ENCODE peak calls at places on chromosome 13, in six cellular contexts. G is psoas muscle; K is CD8-positive, alpha-beta T cell; Y is mammary epithelial cell; L is effector memory CD4-positive, alpha-beta T cell; F is uterus. S is an unnamed sample.

GRCh38 chr13:21458457-21458815 is 667 bp downstream of the ZDHHC20 start:
- DNase-seq in G (peak; percentile 18), K (peak; percentile 62), Y (peak; percentile 56), L (no peak), F (peak; percentile 28), S (peak; percentile 72)

GRCh38 chr13:28753208-28753892 is 34.6 kb upstream of the SLC46A3 start:
- DNase-seq in G (no peak), K (no peak), Y (peak; percentile 73), L (no peak), F (no peak), S (no peak)

GRCh38 chr13:73061478-73062275 is 2.9 kb downstream of the KLF5 start:
- DNase-seq in G (no peak), K (no peak), Y (peak; percentile 64), L (no peak), F (no peak), S (no peak)

GRCh38 chr13:54733639-54734038 is 1705.0 kb downstream of the OLFM4 start:
- DNase-seq in G (no peak), K (no peak), Y (no peak), L (no peak), F (no peak), S (no peak)

GRCh38 chr13:112443191-112444000 is 67.2 kb downstream of the SPACA7 start:
- DNase-seq in G (no peak), K (no peak), Y (no peak), L (no peak), F (no peak), S (no peak)

GRCh38 chr13:31699650-31700049 is 39.7 kb upstream of the RXFP2 start:
- DNase-seq in G (no peak), K (no peak), Y (no peak), L (no peak), F (no peak), S (no peak)

GRCh38 chr13:47420568-47420967 is 523.7 kb upstream of the HTR2A start:
- DNase-seq in G (no peak), K (no peak), Y (no peak), L (no peak), F (no peak), S (no peak)

GRCh38 chr13:28719656-28720055 is 886 bp upstream of the SLC46A3 start:
- DNase-seq in G (no peak), K (no peak), Y (peak; percentile 55), L (no peak), F (no peak), S (no peak)

GRCh38 chr13:33871207-33872004 is 53.5 kb downstream of the RFC3 start:
- DNase-seq in G (no peak), K (no peak), Y (no peak), L (no peak), F (no peak), S (no peak)

GRCh38 chr13:47437411-47437810 is 540.6 kb upstream of the HTR2A start:
- DNase-seq in G (no peak), K (no peak), Y (no peak), L (no peak), F (no peak), S (no peak)

GRCh38 chr13:73708393-73708985 is 425.7 kb downstream of the KLF12 start:
- DNase-seq in G (no peak), K (peak; percentile 50), Y (peak; percentile 63), L (peak; percentile 2), F (peak; percentile 19), S (peak; percentile 83)

GRCh38 chr13:31073859-31074718 is 87.6 kb downstream of the HSPH1 start:
- DNase-seq in G (no peak), K (no peak), Y (peak; percentile 41), L (no peak), F (no peak), S (peak; percentile 9)

GRCh38 chr13:93227280-93227905 is 786 bp downstream of the GPC6 start:
- DNase-seq in G (peak; percentile 34), K (no peak), Y (peak; percentile 81), L (no peak), F (no peak), S (no peak)

GRCh38 chr13:90238433-90238832 is 1109.1 kb upstream of the MIR17HG start:
- DNase-seq in G (no peak), K (no peak), Y (peak; percentile 64), L (no peak), F (no peak), S (no peak)

GRCh38 chr13:49569993-49570689 is 15.2 kb downstream of the RCBTB1 start:
- DNase-seq in G (no peak), K (no peak), Y (peak; percentile 87), L (no peak), F (no peak), S (no peak)

GRCh38 chr13:49517461-49517860 is 21.7 kb downstream of the PHF11 start:
- DNase-seq in G (no peak), K (peak; percentile 17), Y (no peak), L (no peak), F (no peak), S (no peak)

GRCh38 chr13:51714663-51715168 is 89.2 kb downstream of the DHRS12 start:
- DNase-seq in G (no peak), K (no peak), Y (peak; percentile 88), L (no peak), F (no peak), S (no peak)

GRCh38 chr13:28492527-28493367 is 2.2 kb downstream of the FLT1 start:
- DNase-seq in G (no peak), K (peak; percentile 49), Y (no peak), L (no peak), F (no peak), S (peak; percentile 73)

GRCh38 chr13:108925070-108925469 is 295.7 kb downstream of the MYO16 start:
- DNase-seq in G (no peak), K (no peak), Y (no peak), L (no peak), F (no peak), S (no peak)

GRCh38 chr13:43786766-43787517 is at the start of gene ENOX1:
- DNase-seq in G (peak; percentile 62), K (no peak), Y (peak; percentile 64), L (no peak), F (peak; percentile 68), S (no peak)
- H3K4me3 ChIP-seq in G (peak within 1 kb of the TSS; percentile 78), K (peak within 1 kb of the TSS; percentile 27), Y (peak within 1 kb of the TSS; percentile 66), L (peak within 1 kb of the TSS; percentile 67), F (peak within 1 kb of the TSS; percentile 64), S (no peak within 1 kb of the TSS)

GRCh38 chr13:36131931-36132297 is 732 bp upstream of the DCLK1 start:
- DNase-seq in G (peak; percentile 74), K (no peak), Y (no peak), L (no peak), F (peak; percentile 64), S (no peak)

GRCh38 chr13:36130542-36131214 is 504 bp downstream of the DCLK1 start:
- DNase-seq in G (peak; percentile 39), K (no peak), Y (no peak), L (no peak), F (peak; percentile 34), S (no peak)

GRCh38 chr13:36130168-36130541 is 1.0 kb downstream of the DCLK1 start:
- DNase-seq in G (no peak), K (no peak), Y (no peak), L (no peak), F (no peak), S (no peak)

GRCh38 chr13:36129539-36129938 is 1.6 kb downstream of the DCLK1 start:
- DNase-seq in G (no peak), K (no peak), Y (no peak), L (no peak), F (no peak), S (no peak)

DNA sequence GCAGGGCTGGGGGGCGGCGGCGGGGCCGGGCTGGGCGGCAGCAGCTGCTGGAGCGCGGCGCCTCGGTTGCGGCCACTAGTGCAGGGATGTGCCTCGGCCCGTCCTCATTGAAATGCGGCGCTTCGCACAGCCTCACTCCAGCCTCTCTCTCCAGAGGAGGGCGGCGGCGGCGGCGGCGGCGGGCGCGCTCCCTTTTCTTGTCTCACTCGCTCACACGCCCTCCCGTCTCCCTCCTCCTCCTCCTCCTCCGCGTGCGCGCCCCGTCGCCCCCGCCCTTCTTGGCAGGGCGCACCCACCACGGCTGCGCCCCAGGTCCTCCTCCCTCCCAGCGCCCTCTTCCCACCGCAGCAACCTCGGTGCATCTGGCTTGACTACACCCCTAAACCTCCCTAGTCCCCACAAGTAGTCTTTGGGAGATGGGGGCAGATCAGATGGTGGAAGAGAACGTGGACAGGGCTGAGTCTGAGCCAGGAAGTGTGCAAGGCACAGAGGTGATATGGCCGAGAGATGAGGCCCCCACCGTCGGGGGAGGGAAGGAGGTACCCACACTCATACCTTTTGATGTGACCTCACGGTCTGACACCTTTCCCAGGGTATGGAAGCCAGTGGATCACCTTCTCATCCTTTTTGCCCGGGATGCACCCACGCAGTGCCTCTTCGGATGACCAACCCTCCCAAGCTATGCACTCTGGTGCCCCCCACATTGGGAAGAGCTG is at the start of gene DCLK1:
- DNase-seq in G (peak; percentile 76), K (no peak), Y (peak; percentile 26), L (no peak), F (peak; percentile 76), S (no peak)
- H3K4me3 ChIP-seq in G (peak within 1 kb of the TSS; percentile 60), K (no peak within 1 kb of the TSS), Y (peak within 1 kb of the TSS; percentile 41), L (no peak within 1 kb of the TSS), F (peak within 1 kb of the TSS; percentile 51), S (no peak within 1 kb of the TSS)

DNA sequence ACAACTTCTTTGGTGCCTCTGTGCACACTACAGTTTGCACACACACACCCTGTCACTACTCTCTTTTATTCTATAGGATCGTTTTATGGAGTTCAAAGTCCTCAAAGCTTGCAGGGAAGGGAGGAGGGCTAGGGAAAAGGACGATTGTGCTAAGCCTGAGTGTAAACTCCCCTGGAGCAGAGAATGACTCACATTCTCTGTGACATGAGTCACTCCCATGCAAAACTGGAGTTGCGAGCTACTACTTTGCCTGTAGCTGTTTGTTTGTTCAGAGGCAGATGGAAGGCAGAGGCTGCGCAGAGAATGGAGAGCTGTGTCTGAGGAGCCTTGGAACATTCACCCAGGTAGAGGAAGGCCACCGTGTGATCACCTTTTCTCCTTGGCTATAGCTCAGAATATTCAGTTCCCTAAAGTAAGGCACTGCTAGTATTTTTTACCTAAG is 80.5 kb upstream of the MBNL2 start:
- DNase-seq in G (no peak), K (no peak), Y (peak; percentile 91), L (no peak), F (peak; percentile 30), S (no peak)
- H3K4me3 ChIP-seq in G (peak overlapping the region; percentile 48), K (no peak overlapping the region), Y (no peak overlapping the region), L (no peak overlapping the region), F (no peak overlapping the region), S (no peak overlapping the region)

GRCh38 chr13:41130356-41130755 is 2.2 kb downstream of the KBTBD6 start:
- DNase-seq in G (no peak), K (no peak), Y (no peak), L (no peak), F (no peak), S (no peak)

GRCh38 chr13:41132512-41133152 is at the start of gene KBTBD6:
- DNase-seq in G (peak; percentile 98), K (peak; percentile 87), Y (peak; percentile 100), L (peak; percentile 83), F (peak; percentile 95), S (peak; percentile 91)

GRCh38 chr13:41137241-41137640 is 4.6 kb upstream of the KBTBD6 start:
- DNase-seq in G (no peak), K (no peak), Y (peak; percentile 99), L (no peak), F (no peak), S (no peak)

GRCh38 chr13:41136396-41137031 is 3.9 kb upstream of the KBTBD6 start:
- DNase-seq in G (no peak), K (no peak), Y (no peak), L (no peak), F (no peak), S (no peak)

DNA sequence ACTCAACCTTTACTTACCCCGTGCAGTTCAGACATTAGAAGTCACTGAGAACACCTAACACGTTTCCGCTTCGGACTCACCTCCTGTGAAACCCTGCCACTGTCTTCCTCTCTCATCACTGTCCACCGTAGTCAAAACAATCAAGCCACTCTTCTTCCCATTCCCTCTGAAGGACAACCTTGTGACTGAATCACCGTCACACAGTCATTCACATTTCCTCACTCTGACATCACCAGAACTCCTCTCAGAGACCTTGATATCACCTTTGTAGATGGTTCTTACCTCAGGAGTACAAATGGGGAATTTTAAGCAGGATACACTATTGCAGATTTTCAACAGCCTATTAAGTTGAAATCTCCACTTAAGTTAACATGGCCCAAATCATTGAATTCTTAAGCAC is 1.3 kb upstream of the KBTBD6 start:
- DNase-seq in G (no peak), K (no peak), Y (peak; percentile 58), L (no peak), F (no peak), S (no peak)
- H3K4me3 ChIP-seq in G (no peak overlapping the region), K (no peak overlapping the region), Y (no peak overlapping the region), L (no peak overlapping the region), F (no peak overlapping the region), S (no peak overlapping the region)

S was measured in CD4-positive, CD25-positive, alpha-beta regulatory T cell.